ENCODE peak calls at places on chromosomes 12 and 14, in five cellular contexts. V, D, J, P and C are unnamed samples.

GRCh38 chr12:14948672-14949071 is 10.3 kb upstream of the ERP27 start:
- DNase-seq in V (peak; percentile 57), D (no peak), J (peak; percentile 82), P (no peak), C (peak; percentile 70)

GRCh38 chr14:36069535-36069900 is 107.0 kb downstream of the PTCSC3 start:
- DNase-seq in V (no peak), D (peak; percentile 46), J (peak; percentile 66), P (peak; percentile 71), C (no peak)

GRCh38 chr14:35385042-35385839 is 19.3 kb downstream of the NFKBIA start:
- DNase-seq in V (no peak), D (peak; percentile 39), J (no peak), P (peak; percentile 25), C (no peak)

GRCh38 chr12:126890097-126890496 is 1376.9 kb upstream of the TMEM132C start:
- DNase-seq in V (no peak), D (no peak), J (no peak), P (no peak), C (no peak)

GRCh38 chr14:32597771-32598170 is 268.7 kb downstream of the AKAP6 start:
- DNase-seq in V (no peak), D (no peak), J (no peak), P (no peak), C (no peak)

GRCh38 chr14:89855961-89856360 is 98.6 kb downstream of the EFCAB11 start:
- DNase-seq in V (no peak), D (no peak), J (no peak), P (no peak), C (no peak)

GRCh38 chr14:36394593-36394992 is 74.2 kb upstream of the MBIP start:
- DNase-seq in V (no peak), D (no peak), J (no peak), P (no peak), C (no peak)

GRCh38 chr12:91778938-91779400 is 366.7 kb downstream of the BTG1 start:
- DNase-seq in V (no peak), D (peak; percentile 61), J (peak; percentile 76), P (no peak), C (peak; percentile 29)

GRCh38 chr12:124755801-124756148 is 107.9 kb downstream of the SCARB1 start:
- DNase-seq in V (no peak), D (no peak), J (no peak), P (no peak), C (no peak)

GRCh38 chr12:92629349-92630065 is 73.3 kb upstream of the PLEKHG7 start:
- DNase-seq in V (no peak), D (no peak), J (peak; percentile 40), P (no peak), C (no peak)

GRCh38 chr14:67695394-67695949 is at the start of gene RDH11:
- DNase-seq in V (peak; percentile 78), D (peak; percentile 86), J (peak; percentile 96), P (peak; percentile 94), C (peak; percentile 94)

GRCh38 chr14:38207342-38207741 is 362 bp upstream of the SSTR1 start:
- DNase-seq in V (no peak), D (no peak), J (no peak), P (peak; percentile 10), C (no peak)

GRCh38 chr12:51678086-51678724 is 87.2 kb downstream of the SCN8A start:
- DNase-seq in V (no peak), D (peak; percentile 4), J (peak; percentile 79), P (peak; percentile 44), C (no peak)

GRCh38 chr14:103057372-103058208 is at the start of gene CDC42BPB:
- DNase-seq in V (no peak), D (peak; percentile 100), J (peak; percentile 96), P (peak; percentile 98), C (peak; percentile 90)

GRCh38 chr14:103055693-103056092 is 1.7 kb downstream of the CDC42BPB start:
- DNase-seq in V (no peak), D (no peak), J (no peak), P (no peak), C (no peak)

GRCh38 chr14:103056322-103057027 is 874 bp downstream of the CDC42BPB start:
- DNase-seq in V (no peak), D (peak; percentile 72), J (peak; percentile 87), P (peak; percentile 78), C (peak; percentile 81)

GRCh38 chr14:103058209-103059055 is 1.1 kb upstream of the CDC42BPB start:
- DNase-seq in V (no peak), D (no peak), J (peak; percentile 56), P (no peak), C (peak; percentile 44)

DNA sequence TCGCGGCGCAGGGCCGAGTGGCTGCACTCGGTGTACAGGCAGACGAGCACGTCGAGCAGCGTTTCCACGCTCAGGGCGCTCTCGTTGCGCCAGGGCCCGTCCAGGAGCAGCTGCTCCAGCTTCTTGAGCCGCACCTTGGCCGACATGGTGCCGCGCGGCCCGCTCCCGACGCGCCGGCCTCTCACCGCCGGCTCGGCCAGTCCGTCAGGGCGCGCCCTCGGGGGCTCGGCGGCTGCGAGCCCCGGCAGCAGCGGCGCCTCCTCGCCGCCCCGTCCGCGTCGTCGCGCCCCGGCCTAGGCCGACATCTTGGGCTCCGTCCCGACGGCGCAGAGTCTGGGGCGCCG is 349 bp downstream of the CDC42BPB start:
- DNase-seq in V (no peak), D (no peak), J (peak; percentile 26), P (no peak), C (peak; percentile 57)
- H3K4me3 ChIP-seq in V (peak overlapping the region; percentile 86), D (peak overlapping the region; percentile 86), J (peak overlapping the region; percentile 95), P (peak overlapping the region; percentile 98), C (peak overlapping the region; percentile 99)

GRCh38 chr14:72644758-72645489 is 249.0 kb downstream of the DPF3 start:
- DNase-seq in V (no peak), D (no peak), J (peak; percentile 38), P (no peak), C (no peak)

GRCh38 chr14:72645706-72646105 is 248.2 kb downstream of the DPF3 start:
- DNase-seq in V (no peak), D (no peak), J (peak; percentile 27), P (no peak), C (no peak)

GRCh38 chr14:72641086-72641485 is 252.8 kb downstream of the DPF3 start:
- DNase-seq in V (no peak), D (no peak), J (no peak), P (no peak), C (no peak)

GRCh38 chr14:72644038-72644437 is 249.9 kb downstream of the DPF3 start:
- DNase-seq in V (no peak), D (no peak), J (no peak), P (no peak), C (no peak)

GRCh38 chr14:72643317-72643801 is 250.5 kb downstream of the DPF3 start:
- DNase-seq in V (no peak), D (no peak), J (peak; percentile 72), P (no peak), C (no peak)
- H3K27ac ChIP-seq in V (no peak overlapping the region), D (no peak overlapping the region), J (no peak overlapping the region), P (no peak overlapping the region), C (no peak overlapping the region)

GRCh38 chr12:89280833-89281533 is 71.3 kb downstream of the DUSP6 start:
- DNase-seq in V (no peak), D (no peak), J (no peak), P (peak; percentile 19), C (no peak)
- H3K4me3 ChIP-seq in V (no peak overlapping the region), D (no peak overlapping the region), J (no peak overlapping the region), P (no peak overlapping the region), C (no peak overlapping the region)

GRCh38 chr12:71441350-71441748 is 1.8 kb downstream of the LGR5 start:
- DNase-seq in V (no peak), D (no peak), J (no peak), P (no peak), C (no peak)

GRCh38 chr12:71439613-71440392 is at the start of gene LGR5:
- DNase-seq in V (no peak), D (peak; percentile 6), J (peak; percentile 84), P (peak; percentile 87), C (peak; percentile 61)

GRCh38 chr12:71440393-71441349 is 1.1 kb downstream of the LGR5 start:
- DNase-seq in V (no peak), D (no peak), J (peak; percentile 67), P (peak; percentile 61), C (peak; percentile 66)

GRCh38 chr12:71438670-71439361 is 782 bp upstream of the LGR5 start:
- DNase-seq in V (no peak), D (peak; percentile 5), J (peak; percentile 70), P (peak; percentile 47), C (no peak)

DNA sequence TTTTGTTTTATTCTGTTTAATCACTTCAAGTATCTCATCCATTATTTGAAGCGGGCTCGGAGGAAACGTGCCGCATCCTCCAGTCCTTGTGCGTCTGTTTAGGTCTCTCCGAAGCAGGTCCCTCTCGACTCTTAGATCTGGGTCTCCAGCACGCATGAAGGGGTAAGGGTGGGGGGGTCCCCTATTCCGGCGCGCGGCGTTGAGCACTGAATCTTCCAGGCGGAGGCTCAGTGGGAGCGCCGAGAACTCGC is 311 bp upstream of the LGR5 start:
- DNase-seq in V (no peak), D (no peak), J (no peak), P (no peak), C (no peak)
- H3K27ac ChIP-seq in V (no peak overlapping the region), D (no peak overlapping the region), J (no peak overlapping the region), P (no peak overlapping the region), C (no peak overlapping the region)

DNA sequence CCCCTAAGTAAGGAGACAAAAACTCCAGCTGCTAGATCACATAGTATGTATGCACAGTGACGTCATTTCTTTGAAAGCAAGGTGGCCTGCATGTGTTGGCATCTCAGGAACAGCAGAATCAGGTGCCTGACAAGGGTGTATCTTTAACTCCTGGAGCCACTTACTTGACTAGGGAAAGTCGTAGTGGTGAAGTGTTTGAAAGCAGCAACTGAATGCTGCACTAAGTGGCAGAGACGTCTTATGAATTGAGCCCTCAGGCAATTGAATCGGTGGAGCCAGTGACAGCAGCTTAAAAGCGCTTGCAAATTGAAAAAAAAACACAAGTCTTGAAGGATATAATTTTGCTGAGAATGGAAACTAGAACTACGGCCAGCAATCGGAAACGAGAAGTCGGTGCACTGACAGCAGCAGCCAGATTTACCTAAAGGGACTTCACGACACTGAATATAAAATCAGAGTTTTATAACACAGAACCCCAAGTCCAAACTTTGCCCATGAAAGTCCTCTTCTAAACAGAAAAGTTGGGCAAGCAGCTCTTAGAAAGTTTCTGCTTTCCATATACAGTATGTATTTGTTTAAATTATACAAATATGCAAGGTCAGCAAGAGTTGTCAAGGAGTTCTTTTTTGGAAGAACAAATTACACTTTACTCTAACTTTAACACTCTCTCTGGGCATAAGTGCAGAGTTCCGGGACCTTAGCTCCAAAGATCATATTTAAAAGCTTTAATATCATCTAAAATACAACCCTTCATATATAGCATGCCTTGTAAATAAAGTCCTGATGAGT is 1.1 kb downstream of the IGF1 start:
- DNase-seq in V (peak; percentile 95), D (no peak), J (peak; percentile 60), P (peak; percentile 26), C (no peak)
- H3K4me3 ChIP-seq in V (peak overlapping the region; percentile 87), D (no peak overlapping the region), J (no peak overlapping the region), P (no peak overlapping the region), C (peak overlapping the region; percentile 12)